ENCODE peak calls at places on chromosomes 1 and 21, in four cellular contexts. X is tibial artery, K is NB4, L is BJ. E is an unnamed sample.

GRCh38 chr21:20882462-20883415 is 115.5 kb upstream of the NCAM2 start:
- DNase-seq in X (no peak), K (peak; percentile 54), L (no peak), E (no peak)

GRCh38 chr21:23853796-23854379 is 1753.4 kb downstream of the MRPL39 start:
- DNase-seq in X (no peak), K (peak; percentile 50), L (no peak), E (no peak)

GRCh38 chr1:202809597-202810159 is 1.1 kb upstream of the PCAT6 start:
- DNase-seq in X (no peak), K (no peak), L (no peak), E (no peak)

GRCh38 chr1:205348559-205349477 is 7.9 kb downstream of the KLHDC8A start:
- DNase-seq in X (no peak), K (no peak), L (no peak), E (no peak)

GRCh38 chr1:192544983-192545393 is 30.6 kb upstream of the RGS1 start:
- DNase-seq in X (no peak), K (no peak), L (no peak), E (no peak)

GRCh38 chr21:28257276-28257675 is 735.4 kb downstream of the LTN1 start:
- DNase-seq in X (no peak), K (no peak), L (no peak), E (no peak)

GRCh38 chr1:93758842-93759515 is 77.3 kb upstream of the BCAR3 start:
- DNase-seq in X (no peak), K (peak; percentile 81), L (no peak), E (no peak)

GRCh38 chr1:85171721-85172120 is 29.1 kb downstream of the SYDE2 start:
- DNase-seq in X (no peak), K (no peak), L (no peak), E (no peak)

GRCh38 chr1:40802078-40803075 is 18.8 kb downstream of the KCNQ4 start:
- DNase-seq in X (peak; percentile 75), K (peak; percentile 87), L (peak; percentile 8), E (peak; percentile 84)

GRCh38 chr1:52907068-52907811 is 14.3 kb downstream of the ECHDC2 start:
- DNase-seq in X (no peak), K (no peak), L (no peak), E (no peak)

GRCh38 chr21:44892095-44892494 is 18.6 kb upstream of the PTTG1IP start:
- DNase-seq in X (no peak), K (no peak), L (no peak), E (no peak)

GRCh38 chr21:46009951-46010655 is 28.5 kb downstream of the COL6A1 start:
- DNase-seq in X (no peak), K (no peak), L (no peak), E (no peak)

GRCh38 chr1:111441573-111442192 is 7.4 kb downstream of the WDR77 start:
- DNase-seq in X (no peak), K (peak; percentile 57), L (no peak), E (no peak)

GRCh38 chr1:24866211-24867063 is 63.6 kb downstream of the RUNX3 start:
- DNase-seq in X (no peak), K (peak; percentile 41), L (no peak), E (no peak)
- TF ChIP-seq CTCF in X (no peak), K (no peak), L (no peak), E (no peak)

GRCh38 chr1:229217716-229218115 is 53.2 kb upstream of the RAB4A start:
- DNase-seq in X (no peak), K (no peak), L (no peak), E (no peak)
- TF ChIP-seq CTCF in X (no peak), K (no peak), L (no peak), E (no peak)

GRCh38 chr1:220353229-220354012 is 81.2 kb upstream of the RAB3GAP2 start:
- DNase-seq in X (no peak), K (peak; percentile 13), L (no peak), E (no peak)
- TF ChIP-seq CTCF in X (no peak), K (no peak), L (no peak), E (no peak)

DNA sequence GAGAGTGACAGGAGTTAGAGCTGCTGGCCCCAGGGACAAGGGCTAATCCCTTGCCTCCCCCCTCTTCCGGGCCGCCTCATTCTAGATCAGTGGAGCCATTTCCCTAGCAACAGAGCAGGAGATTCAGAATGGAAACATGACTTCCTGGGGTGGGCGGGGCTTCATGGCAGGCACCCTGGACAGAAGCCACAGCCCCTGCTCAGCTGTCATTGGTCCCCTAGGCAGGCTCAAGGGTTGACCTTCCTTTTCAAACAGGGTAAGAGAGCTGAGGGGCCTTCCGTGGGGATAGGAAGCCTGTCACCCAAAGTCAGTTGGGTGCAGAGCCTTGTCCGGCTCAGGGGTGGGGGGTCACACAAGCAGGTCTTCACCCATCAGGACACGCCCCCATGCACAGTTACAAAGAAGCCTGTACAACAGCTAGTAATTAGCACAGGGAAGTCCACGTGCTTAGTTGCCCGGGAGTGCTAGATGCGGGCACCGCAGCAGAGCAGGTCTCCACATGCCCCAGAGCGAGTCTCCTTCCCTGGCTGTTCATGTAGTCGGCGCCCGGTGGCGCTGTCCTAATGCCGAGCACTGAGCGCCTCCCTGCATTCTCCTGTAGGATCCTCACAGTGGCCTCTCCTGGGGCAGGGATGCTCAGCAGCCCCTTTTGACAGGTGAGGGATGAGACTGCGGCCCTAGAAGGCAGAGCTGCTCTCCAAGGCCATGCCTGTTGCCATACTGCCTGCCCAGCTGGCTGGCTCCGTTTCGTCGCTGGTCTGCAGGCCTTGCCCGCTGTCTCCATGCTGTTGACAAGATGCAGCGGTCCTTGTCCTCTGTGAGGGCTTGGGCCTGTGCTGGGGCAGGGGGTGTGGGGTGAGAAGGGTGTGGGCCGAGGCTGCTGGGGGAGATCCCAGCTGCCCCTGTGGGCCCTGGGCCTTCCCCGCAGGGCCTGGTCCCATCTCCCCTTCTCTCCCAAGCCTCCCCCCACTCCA is 5.1 kb downstream of the TMEM201 start:
- DNase-seq in X (peak; percentile 59), K (peak; percentile 87), L (no peak), E (peak; percentile 81)
- TF ChIP-seq CTCF in X (no peak), K (no peak), L (no peak), E (no peak)

GRCh38 chr1:68918563-68918962 is 421.7 kb upstream of the DEPDC1 start:
- DNase-seq in X (no peak), K (no peak), L (no peak), E (no peak)

GRCh38 chr1:68916227-68916853 is 419.5 kb upstream of the DEPDC1 start:
- DNase-seq in X (peak; percentile 38), K (no peak), L (no peak), E (no peak)

GRCh38 chr1:68917456-68917855 is 420.6 kb upstream of the DEPDC1 start:
- DNase-seq in X (no peak), K (no peak), L (no peak), E (no peak)

GRCh38 chr1:68919070-68919469 is 422.2 kb upstream of the DEPDC1 start:
- DNase-seq in X (no peak), K (no peak), L (no peak), E (no peak)
- TF ChIP-seq CTCF in X (no peak), K (no peak), L (no peak), E (no peak)